ENCODE peak calls at places on chromosome 16, in nine cellular contexts. E, V, S, P, K, M, A, B and C are unnamed samples.

GRCh38 chr16:638836-639235 is 2.7 kb upstream of the METTL26 start:
- DNase-seq in A (no peak), V (no peak), K (no peak), P (no peak), M (peak), B (no peak), S (no peak), E (no peak), C (no peak)

GRCh38 chr16:47728229-47728628 is 267.1 kb downstream of the PHKB start:
- DNase-seq in V (no peak), A (no peak), S (no peak), K (no peak), M (no peak), B (no peak), P (no peak), E (no peak), C (no peak)

GRCh38 chr16:6852643-6853042 is 480.0 kb upstream of the RBFOX1 start:
- DNase-seq in V (no peak), E (no peak), A (no peak), P (no peak), B (no peak), K (no peak), S (no peak), M (no peak), C (peak)

GRCh38 chr16:74999208-74999682 is 421 bp downstream of the ZNRF1 start:
- DNase-seq in V (no peak), E (peak), A (peak), P (no peak), K (no peak), B (no peak), M (peak), S (peak), C (no peak)

GRCh38 chr16:12406840-12407690 is 396.6 kb downstream of the CPPED1 start:
- DNase-seq in V (peak), M (no peak), K (peak), E (no peak), B (no peak), S (no peak), P (peak), A (no peak), C (no peak)

GRCh38 chr16:2150418-2151187 is 2.2 kb downstream of the RAB26 start:
- DNase-seq in P (peak), V (peak), B (no peak), S (peak), K (peak), M (no peak), E (no peak), A (no peak), C (peak)

GRCh38 chr16:17633146-17633966 is 162.6 kb upstream of the XYLT1 start:
- DNase-seq in B (no peak), E (no peak), P (no peak), K (no peak), V (no peak), S (no peak), M (no peak), A (peak), C (no peak)

GRCh38 chr16:11665071-11665491 is 3.2 kb upstream of the SNN start:
- DNase-seq in P (no peak), K (no peak), B (no peak), S (no peak), A (no peak), V (no peak), E (no peak), M (no peak), C (peak)

GRCh38 chr16:14337303-14338191 is 266.4 kb downstream of the MRTFB start:
- DNase-seq in S (no peak), E (no peak), B (no peak), K (no peak), P (peak), V (peak), M (no peak), A (peak), C (no peak)

GRCh38 chr16:28846933-28847273 is 755 bp upstream of the TUFM start:
- DNase-seq in B (no peak), E (no peak), P (no peak), A (no peak), S (no peak), V (peak), M (no peak), K (no peak), C (no peak)

GRCh38 chr16:78551487-78552085 is 452.1 kb downstream of the WWOX start:
- DNase-seq in P (no peak), V (no peak), E (no peak), K (no peak), B (no peak), A (no peak), S (no peak), M (no peak), C (no peak)

GRCh38 chr16:7497667-7498066 is 165.0 kb downstream of the RBFOX1 start:
- DNase-seq in A (no peak), M (no peak), V (no peak), B (no peak), S (no peak), E (no peak), K (no peak), P (no peak), C (no peak)

GRCh38 chr16:71254832-71255560 is 24.5 kb upstream of the HYDIN start:
- DNase-seq in B (no peak), V (no peak), A (no peak), P (no peak), M (no peak), K (no peak), E (no peak), S (no peak), C (no peak)

GRCh38 chr16:3935921-3936320 is 55.4 kb upstream of the CREBBP start:
- DNase-seq in S (no peak), M (no peak), E (peak), A (no peak), B (no peak), V (no peak), P (no peak), K (no peak), C (no peak)

GRCh38 chr16:54460254-54460860 is 173.8 kb upstream of the IRX3 start:
- DNase-seq in M (no peak), S (no peak), E (no peak), P (no peak), B (no peak), V (no peak), A (no peak), K (no peak), C (no peak)

GRCh38 chr16:85458952-85459351 is 154.2 kb upstream of the GSE1 start:
- DNase-seq in M (peak), A (no peak), E (no peak), P (no peak), S (no peak), B (no peak), V (no peak), K (no peak), C (no peak)

GRCh38 chr16:64240586-64240985 is 881.3 kb downstream of the CDH11 start:
- DNase-seq in P (no peak), E (no peak), M (no peak), B (no peak), V (no peak), K (no peak), A (no peak), S (no peak), C (no peak)

GRCh38 chr16:27174798-27175197 is 28.5 kb upstream of the KDM8 start:
- DNase-seq in M (no peak), B (peak), E (no peak), V (peak), P (peak), A (no peak), K (peak), S (no peak), C (no peak)

GRCh38 chr16:66618588-66618987 is 14.1 kb downstream of the CMTM3 start:
- DNase-seq in E (peak), V (peak), M (no peak), B (peak), P (peak), S (no peak), K (no peak), A (no peak), C (no peak)

GRCh38 chr16:81645303-81645702 is 133.8 kb upstream of the PLCG2 start:
- DNase-seq in A (peak), P (peak), M (peak), E (no peak), V (peak), B (no peak), S (peak), K (no peak), C (no peak)

GRCh38 chr16:79593074-79593531 is 7.4 kb downstream of the MAF start:
- DNase-seq in V (no peak), K (no peak), P (peak), E (no peak), S (no peak), A (no peak), B (no peak), M (no peak), C (no peak)
- H3K4me3 ChIP-seq in V (no peak), K (no peak), P (no peak), E (no peak), S (no peak), A (no peak), B (no peak), M (no peak), C (no peak)

GRCh38 chr16:30183961-30184429 is 593 bp downstream of the CORO1A start:
- DNase-seq in K (no peak), M (peak), E (peak), B (no peak), P (no peak), A (no peak), V (no peak), S (peak), C (peak)

GRCh38 chr16:30185683-30186421 is 2.5 kb downstream of the CORO1A start:
- DNase-seq in M (peak), A (no peak), E (peak), K (no peak), S (peak), B (no peak), P (no peak), V (no peak), C (no peak)

GRCh38 chr16:30185141-30185682 is 1.8 kb downstream of the CORO1A start:
- DNase-seq in V (no peak), K (no peak), A (no peak), P (no peak), M (peak), E (peak), B (no peak), S (peak), C (peak)

GRCh38 chr16:30186444-30186781 is 3.0 kb downstream of the CORO1A start:
- DNase-seq in E (no peak), V (no peak), A (no peak), B (no peak), M (no peak), K (no peak), S (no peak), P (no peak), C (no peak)

GRCh38 chr16:30184430-30185140 is 1.2 kb downstream of the CORO1A start:
- DNase-seq in S (peak), M (peak), E (peak), B (no peak), A (no peak), K (no peak), V (no peak), P (no peak), C (peak)
- H3K4me3 ChIP-seq in S (peak), M (peak), E (no peak), B (no peak), A (peak), K (no peak), V (no peak), P (no peak), C (no peak)

GRCh38 chr16:30183236-30183960 is at the start of gene CORO1A:
- DNase-seq in K (peak), B (no peak), M (peak), P (peak), E (peak), A (peak), S (peak), V (peak), C (peak)
- H3K4me3 ChIP-seq in K (peak), B (peak), M (peak), P (peak), E (peak), A (peak), S (peak), V (peak), C (peak)

GRCh38 chr16:68644303-68644702 is 807 bp upstream of the CDH3 start:
- DNase-seq in B (no peak), P (no peak), K (no peak), S (no peak), A (no peak), E (no peak), V (no peak), M (no peak), C (no peak)

GRCh38 chr16:68643847-68644246 is 1.3 kb upstream of the CDH3 start:
- DNase-seq in M (no peak), S (no peak), P (no peak), K (no peak), A (no peak), E (no peak), V (no peak), B (no peak), C (no peak)

GRCh38 chr16:68645494-68646388 is 631 bp downstream of the CDH3 start:
- DNase-seq in E (no peak), M (no peak), P (no peak), V (no peak), A (peak), S (peak), B (no peak), K (no peak), C (no peak)

GRCh38 chr16:68643227-68643626 is 1.9 kb upstream of the CDH3 start:
- DNase-seq in E (no peak), M (no peak), B (no peak), P (no peak), K (no peak), A (no peak), S (no peak), V (no peak), C (no peak)

GRCh38 chr16:68644715-68645493 is at the start of gene CDH3:
- DNase-seq in A (peak), E (no peak), M (no peak), S (peak), K (no peak), P (peak), B (no peak), V (no peak), C (no peak)
- H3K4me3 ChIP-seq in A (peak), E (no peak), M (peak), S (peak), K (peak), P (no peak), B (peak), V (no peak), C (no peak)

GRCh38 chr16:51245306-51245705 is 94.2 kb upstream of the SALL1 start:
- DNase-seq in E (no peak), S (no peak), K (no peak), V (no peak), A (no peak), M (no peak), B (no peak), P (peak), C (no peak)
- H3K4me3 ChIP-seq in E (no peak), S (no peak), K (no peak), V (no peak), A (no peak), M (no peak), B (no peak), P (no peak), C (no peak)